ENCODE peak calls at places on chromosome 21, in five cellular contexts. J is OCI-LY7, M is mesendoderm, Z is neuronal stem cell, L is MM.1S. G is an unnamed sample.

GRCh38 chr21:32562426-32562825 is 22.9 kb downstream of the TCP10L start:
- DNase-seq in J (no peak), M (peak; percentile 65), Z (peak; percentile 18), L (peak; percentile 15), G (peak; percentile 53)

GRCh38 chr21:16811011-16811410 is 701.8 kb upstream of the CXADR start:
- DNase-seq in J (no peak), M (no peak), Z (no peak), L (no peak), G (no peak)

GRCh38 chr21:34571994-34572393 is 42.9 kb downstream of the RCAN1 start:
- DNase-seq in J (no peak), M (no peak), Z (no peak), L (no peak), G (no peak)

GRCh38 chr21:28212056-28212455 is 780.6 kb downstream of the LTN1 start:
- DNase-seq in J (no peak), M (no peak), Z (no peak), L (no peak), G (no peak)

GRCh38 chr21:31781737-31782136 is 49.8 kb upstream of the SCAF4 start:
- DNase-seq in J (no peak), M (no peak), Z (no peak), L (no peak), G (peak; percentile 56)

GRCh38 chr21:32456497-32456918 is 44.0 kb downstream of the EVA1C start:
- DNase-seq in J (no peak), M (no peak), Z (no peak), L (no peak), G (no peak)

GRCh38 chr21:34126269-34126668 is 52.9 kb downstream of the MRPS6 start:
- DNase-seq in J (no peak), M (peak; percentile 55), Z (peak; percentile 37), L (no peak), G (no peak)

GRCh38 chr21:32330784-32331311 is 32.2 kb downstream of the MRAP start:
- DNase-seq in J (no peak), M (peak; percentile 81), Z (peak; percentile 39), L (no peak), G (no peak)

GRCh38 chr21:37452222-37452621 is 85.6 kb downstream of the DYRK1A start:
- DNase-seq in J (no peak), M (peak; percentile 68), Z (no peak), L (no peak), G (no peak)

GRCh38 chr21:33123396-33124120 is 53.6 kb downstream of the OLIG1 start:
- DNase-seq in J (no peak), M (peak; percentile 26), Z (no peak), L (no peak), G (no peak)

GRCh38 chr21:33208534-33208933 is 21.2 kb upstream of the IFNAR2 start:
- DNase-seq in J (peak; percentile 64), M (no peak), Z (no peak), L (no peak), G (no peak)

GRCh38 chr21:36184561-36184960 is 27.9 kb downstream of the DOP1B start:
- DNase-seq in J (no peak), M (no peak), Z (no peak), L (no peak), G (no peak)

GRCh38 chr21:35410123-35410522 is 361.0 kb upstream of the RUNX1 start:
- DNase-seq in J (no peak), M (no peak), Z (no peak), L (no peak), G (no peak)

GRCh38 chr21:35811115-35811806 is 249.1 kb downstream of the SETD4 start:
- DNase-seq in J (no peak), M (peak; percentile 22), Z (no peak), L (no peak), G (no peak)

GRCh38 chr21:46482225-46482845 is 23.6 kb downstream of the DIP2A start:
- DNase-seq in J (no peak), M (no peak), Z (no peak), L (no peak), G (no peak)

GRCh38 chr21:35319684-35320083 is 270.6 kb upstream of the RUNX1 start:
- DNase-seq in J (no peak), M (no peak), Z (no peak), L (no peak), G (no peak)

GRCh38 chr21:32022141-32022540 is 149.3 kb downstream of the HUNK start:
- DNase-seq in J (no peak), M (no peak), Z (no peak), L (no peak), G (no peak)

GRCh38 chr21:38999148-38999547 is 184.1 kb downstream of the PSMG1 start:
- DNase-seq in J (no peak), M (no peak), Z (no peak), L (no peak), G (no peak)
- H3K4me1 ChIP-seq in J (peaks cover 7% of the 10 kb centered on the region), M (no peaks in the 10 kb centered on the region), Z (peaks cover 1% of the 10 kb centered on the region), L (no peaks in the 10 kb centered on the region), G (peaks cover 47% of the 10 kb centered on the region)

GRCh38 chr21:39587376-39587775 is 25.4 kb upstream of the B3GALT5 start:
- DNase-seq in J (no peak), M (no peak), Z (no peak), L (no peak), G (no peak)

GRCh38 chr21:39593522-39593921 is 19.2 kb upstream of the B3GALT5 start:
- DNase-seq in J (no peak), M (no peak), Z (no peak), L (no peak), G (no peak)

GRCh38 chr21:39588884-39589283 is 23.9 kb upstream of the B3GALT5 start:
- DNase-seq in J (no peak), M (no peak), Z (no peak), L (no peak), G (no peak)
- H3K27ac ChIP-seq in J (no peak overlapping the region), M (no peak overlapping the region), Z (no peak overlapping the region), L (no peak overlapping the region), G (no peak overlapping the region)

GRCh38 chr21:14684071-14684470 is 138.0 kb upstream of the SAMSN1 start:
- DNase-seq in J (peak; percentile 56), M (no peak), Z (no peak), L (no peak), G (no peak)
- H3K4me1 ChIP-seq in J (peaks cover 72% of the 10 kb centered on the region), M (no peaks in the 10 kb centered on the region), Z (no peaks in the 10 kb centered on the region), L (peaks cover 48% of the 10 kb centered on the region), G (no peaks in the 10 kb centered on the region)

GRCh38 chr21:42406846-42407245 is 3.1 kb downstream of the UBASH3A start:
- DNase-seq in J (no peak), M (no peak), Z (no peak), L (no peak), G (no peak)

GRCh38 chr21:42407476-42407875 is 3.8 kb downstream of the UBASH3A start:
- DNase-seq in J (no peak), M (no peak), Z (no peak), L (no peak), G (no peak)

GRCh38 chr21:42404534-42404933 is 832 bp downstream of the UBASH3A start:
- DNase-seq in J (no peak), M (no peak), Z (no peak), L (no peak), G (no peak)

GRCh38 chr21:42405064-42406059 is 1.7 kb downstream of the UBASH3A start:
- DNase-seq in J (no peak), M (no peak), Z (no peak), L (no peak), G (no peak)

GRCh38 chr21:42406201-42406601 is 2.5 kb downstream of the UBASH3A start:
- DNase-seq in J (peak; percentile 13), M (no peak), Z (no peak), L (no peak), G (peak; percentile 47)
- H3K27ac ChIP-seq in J (no peak overlapping the region), M (no peak overlapping the region), Z (no peak overlapping the region), L (no peak overlapping the region), G (no peak overlapping the region)

DNA sequence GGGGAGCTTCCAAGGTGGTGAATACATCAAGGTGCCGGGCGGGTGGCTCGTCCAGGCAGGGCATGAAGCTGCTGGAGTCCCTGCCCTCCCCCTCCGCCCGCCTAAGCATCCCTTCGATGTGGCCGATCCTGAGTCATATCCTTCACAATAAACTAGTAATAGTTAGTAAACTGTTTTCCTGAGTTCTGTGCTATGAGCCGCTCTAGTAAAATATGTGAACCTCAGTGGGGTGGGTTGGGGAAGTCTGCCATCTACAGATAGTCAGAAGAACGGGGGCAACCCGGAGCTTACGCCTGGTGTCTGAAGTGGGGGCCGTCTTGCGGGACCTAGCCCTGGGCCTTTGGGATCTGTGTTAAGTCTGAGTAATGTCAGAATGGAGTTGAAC is 21.6 kb downstream of the C2CD2 start:
- DNase-seq in J (no peak), M (no peak), Z (no peak), L (no peak), G (no peak)
- H3K4me1 ChIP-seq in J (peaks cover 47% of the 10 kb centered on the region), M (peaks cover 2% of the 10 kb centered on the region), Z (peaks cover 4% of the 10 kb centered on the region), L (peaks cover 23% of the 10 kb centered on the region), G (peaks cover 3% of the 10 kb centered on the region)

DNA sequence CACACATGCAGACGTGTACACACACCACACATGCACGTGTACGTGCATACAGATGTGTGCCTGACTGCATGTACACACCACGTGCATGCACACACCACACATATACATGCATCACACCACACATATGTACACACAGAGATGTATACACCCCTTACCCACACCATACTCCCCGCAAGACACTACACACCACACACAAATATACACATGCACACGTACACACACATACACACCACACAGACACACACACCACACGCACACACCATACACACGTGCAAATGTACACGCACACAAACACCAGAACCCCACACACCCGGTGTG is 9.7 kb downstream of the ITGB2 start:
- DNase-seq in J (no peak), M (no peak), Z (no peak), L (no peak), G (no peak)
- H3K27ac ChIP-seq in J (no peak overlapping the region), M (no peak overlapping the region), Z (no peak overlapping the region), L (no peak overlapping the region), G (peak overlapping the region; percentile 81)

GRCh38 chr21:45371092-45371491 is 33.9 kb upstream of the COL18A1 start:
- DNase-seq in J (no peak), M (no peak), Z (no peak), L (no peak), G (no peak)

GRCh38 chr21:45374826-45375455 is 30.0 kb upstream of the COL18A1 start:
- DNase-seq in J (no peak), M (no peak), Z (no peak), L (no peak), G (no peak)

GRCh38 chr21:45373991-45374816 is 30.8 kb upstream of the COL18A1 start:
- DNase-seq in J (no peak), M (no peak), Z (no peak), L (no peak), G (no peak)

GRCh38 chr21:45371649-45372048 is 33.3 kb upstream of the COL18A1 start:
- DNase-seq in J (no peak), M (no peak), Z (no peak), L (no peak), G (no peak)

DNA sequence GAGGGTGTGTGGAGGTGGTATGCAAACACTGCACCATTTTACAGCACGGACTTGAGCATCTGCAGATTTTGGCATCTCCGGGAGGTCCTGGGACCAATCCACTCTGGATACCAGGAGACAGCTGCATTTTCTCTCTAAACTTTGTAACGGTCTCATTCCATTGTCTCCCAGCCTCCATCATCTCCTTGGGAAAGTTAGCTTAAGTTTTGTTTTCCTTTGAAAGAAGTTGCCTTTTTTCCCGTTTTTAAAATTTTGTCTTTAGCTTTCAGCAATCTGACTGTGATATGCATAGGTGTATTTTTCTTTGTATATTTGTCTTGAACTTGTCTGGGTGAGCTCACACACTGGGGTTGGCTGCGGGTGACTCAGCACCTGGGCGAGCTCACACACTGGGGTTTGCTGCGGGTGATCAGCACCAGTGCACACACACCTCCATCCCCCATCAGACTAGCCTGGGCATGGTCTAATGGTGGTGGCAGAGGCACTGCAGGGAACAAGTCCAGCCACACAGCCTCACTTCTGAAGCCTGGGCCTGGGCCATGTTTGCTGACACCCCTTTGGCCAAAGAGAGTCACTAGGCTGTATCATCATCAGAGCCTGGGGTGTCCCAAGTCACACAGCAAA is 32.1 kb upstream of the COL18A1 start:
- DNase-seq in J (no peak), M (no peak), Z (no peak), L (no peak), G (no peak)
- H3K4me1 ChIP-seq in J (no peaks in the 10 kb centered on the region), M (no peaks in the 10 kb centered on the region), Z (peaks cover 3% of the 10 kb centered on the region), L (no peaks in the 10 kb centered on the region), G (peaks cover 9% of the 10 kb centered on the region)

GRCh38 chr21:25910809-25911208 is 176.0 kb downstream of the GABPA start:
- DNase-seq in J (no peak), M (no peak), Z (no peak), L (no peak), G (no peak)
- H3K27ac ChIP-seq in J (no peak overlapping the region), M (no peak overlapping the region), Z (no peak overlapping the region), L (no peak overlapping the region), G (no peak overlapping the region)

G was measured in Karpas-422.